ENCODE peak calls at places on chromosomes 3 and 15, in nine cellular contexts. One of them, this sample, is unnamed.

GRCh38 chr3:130276203-130276803 is 69.2 kb upstream of the COL6A5 start:
- DNase-seq in neural progenitor cell: peak; percentile 65
- DNase-seq in OCI-LY7: peak; percentile 58
- DNase-seq in GM23248: peak; percentile 70
- DNase-seq in GM23338: peak; percentile 82
- DNase-seq in MM.1S: peak; percentile 55
- DNase-seq in SK-N-SH: peak; percentile 65
- DNase-seq in HCT116: peak; percentile 23
- DNase-seq in hepatocyte: peak; percentile 84
- DNase-seq in this sample: peak; percentile 65

GRCh38 chr15:66961407-66961884 is 104.0 kb upstream of the SMAD3 start:
- DNase-seq in neural progenitor cell: no peak
- DNase-seq in OCI-LY7: no peak
- DNase-seq in GM23248: peak; percentile 44
- DNase-seq in GM23338: no peak
- DNase-seq in MM.1S: no peak
- DNase-seq in SK-N-SH: no peak
- DNase-seq in HCT116: no peak
- DNase-seq in hepatocyte: no peak
- DNase-seq in this sample: no peak

GRCh38 chr3:141656771-141657170 is 81.3 kb upstream of the RNF7 start:
- DNase-seq in neural progenitor cell: no peak
- DNase-seq in OCI-LY7: no peak
- DNase-seq in GM23248: peak; percentile 93
- DNase-seq in GM23338: no peak
- DNase-seq in MM.1S: no peak
- DNase-seq in SK-N-SH: no peak
- DNase-seq in HCT116: no peak
- DNase-seq in hepatocyte: no peak
- DNase-seq in this sample: no peak

GRCh38 chr3:22952860-22953259 is 250.3 kb upstream of the UBE2E2 start:
- DNase-seq in neural progenitor cell: no peak
- DNase-seq in OCI-LY7: no peak
- DNase-seq in GM23248: no peak
- DNase-seq in GM23338: no peak
- DNase-seq in MM.1S: no peak
- DNase-seq in SK-N-SH: no peak
- DNase-seq in HCT116: no peak
- DNase-seq in hepatocyte: no peak
- DNase-seq in this sample: no peak

GRCh38 chr15:79221696-79222095 is 60.8 kb upstream of the ANKRD34C start:
- DNase-seq in neural progenitor cell: no peak
- DNase-seq in OCI-LY7: no peak
- DNase-seq in GM23248: no peak
- DNase-seq in GM23338: no peak
- DNase-seq in MM.1S: no peak
- DNase-seq in SK-N-SH: no peak
- DNase-seq in HCT116: no peak
- DNase-seq in hepatocyte: peak; percentile 11
- DNase-seq in this sample: no peak

GRCh38 chr3:9862391-9863235 is 17.4 kb downstream of the CIDEC start:
- DNase-seq in neural progenitor cell: peak; percentile 86
- DNase-seq in OCI-LY7: no peak
- DNase-seq in GM23248: peak; percentile 51
- DNase-seq in GM23338: peak; percentile 84
- DNase-seq in MM.1S: no peak
- DNase-seq in SK-N-SH: peak; percentile 53
- DNase-seq in HCT116: no peak
- DNase-seq in hepatocyte: peak; percentile 84
- DNase-seq in this sample: peak; percentile 48

GRCh38 chr3:111735271-111735758 is 123.8 kb upstream of the PHLDB2 start:
- DNase-seq in neural progenitor cell: no peak
- DNase-seq in OCI-LY7: no peak
- DNase-seq in GM23248: peak; percentile 79
- DNase-seq in GM23338: no peak
- DNase-seq in MM.1S: no peak
- DNase-seq in SK-N-SH: no peak
- DNase-seq in HCT116: peak; percentile 95
- DNase-seq in hepatocyte: peak; percentile 71
- DNase-seq in this sample: peak; percentile 98

GRCh38 chr3:40211579-40211978 is 97.9 kb upstream of the EIF1B start:
- DNase-seq in neural progenitor cell: no peak
- DNase-seq in OCI-LY7: no peak
- DNase-seq in GM23248: peak; percentile 51
- DNase-seq in GM23338: no peak
- DNase-seq in MM.1S: no peak
- DNase-seq in SK-N-SH: no peak
- DNase-seq in HCT116: no peak
- DNase-seq in hepatocyte: no peak
- DNase-seq in this sample: peak; percentile 56

GRCh38 chr15:39553947-39554731 is 26.7 kb upstream of the THBS1 start:
- DNase-seq in neural progenitor cell: no peak
- DNase-seq in OCI-LY7: no peak
- DNase-seq in GM23248: no peak
- DNase-seq in GM23338: no peak
- DNase-seq in MM.1S: peak; percentile 37
- DNase-seq in SK-N-SH: no peak
- DNase-seq in HCT116: no peak
- DNase-seq in hepatocyte: no peak
- DNase-seq in this sample: no peak

GRCh38 chr3:187788984-187789857 is 44.0 kb upstream of the BCL6 start:
- DNase-seq in neural progenitor cell: no peak
- DNase-seq in OCI-LY7: peak; percentile 19
- DNase-seq in GM23248: no peak
- DNase-seq in GM23338: no peak
- DNase-seq in MM.1S: no peak
- DNase-seq in SK-N-SH: no peak
- DNase-seq in HCT116: no peak
- DNase-seq in hepatocyte: no peak
- DNase-seq in this sample: no peak

GRCh38 chr15:71780349-71780976 is 29.9 kb upstream of the NR2E3 start:
- DNase-seq in neural progenitor cell: peak; percentile 80
- DNase-seq in OCI-LY7: peak; percentile 73
- DNase-seq in GM23248: peak; percentile 76
- DNase-seq in GM23338: peak; percentile 97
- DNase-seq in MM.1S: peak; percentile 60
- DNase-seq in SK-N-SH: peak; percentile 77
- DNase-seq in HCT116: no peak
- DNase-seq in hepatocyte: peak; percentile 71
- DNase-seq in this sample: peak; percentile 74

GRCh38 chr3:8663177-8664061 is 18.8 kb upstream of the SSUH2 start:
- DNase-seq in neural progenitor cell: peak; percentile 90
- DNase-seq in OCI-LY7: peak; percentile 62
- DNase-seq in GM23248: peak; percentile 78
- DNase-seq in GM23338: peak; percentile 98
- DNase-seq in MM.1S: peak; percentile 54
- DNase-seq in SK-N-SH: peak; percentile 65
- DNase-seq in HCT116: peak; percentile 71
- DNase-seq in hepatocyte: peak; percentile 93
- DNase-seq in this sample: peak; percentile 92

GRCh38 chr15:25689592-25689991 is 173.5 kb downstream of the ATP10A start:
- DNase-seq in neural progenitor cell: peak; percentile 55
- DNase-seq in OCI-LY7: no peak
- DNase-seq in GM23248: no peak
- DNase-seq in GM23338: peak; percentile 64
- DNase-seq in MM.1S: no peak
- DNase-seq in SK-N-SH: no peak
- DNase-seq in HCT116: no peak
- DNase-seq in hepatocyte: no peak
- DNase-seq in this sample: no peak

GRCh38 chr3:188153949-188154757 is at the start of gene LPP:
- DNase-seq in neural progenitor cell: peak; percentile 89
- DNase-seq in OCI-LY7: peak; percentile 79
- DNase-seq in GM23248: peak; percentile 90
- DNase-seq in GM23338: peak; percentile 91
- DNase-seq in MM.1S: peak; percentile 51
- DNase-seq in SK-N-SH: peak; percentile 72
- DNase-seq in HCT116: no peak
- DNase-seq in hepatocyte: peak; percentile 88
- DNase-seq in this sample: peak; percentile 58

GRCh38 chr15:98904466-98905048 is 103.0 kb downstream of the PGPEP1L start:
- DNase-seq in neural progenitor cell: peak; percentile 66
- DNase-seq in OCI-LY7: peak; percentile 39
- DNase-seq in GM23248: peak; percentile 66
- DNase-seq in GM23338: peak; percentile 70
- DNase-seq in MM.1S: peak; percentile 34
- DNase-seq in SK-N-SH: peak; percentile 84
- DNase-seq in HCT116: peak; percentile 18
- DNase-seq in hepatocyte: peak; percentile 53
- DNase-seq in this sample: peak; percentile 60

GRCh38 chr3:19748782-19749447 is 185.1 kb downstream of the EFHB start:
- DNase-seq in neural progenitor cell: no peak
- DNase-seq in OCI-LY7: no peak
- DNase-seq in GM23248: no peak
- DNase-seq in GM23338: no peak
- DNase-seq in MM.1S: no peak
- DNase-seq in SK-N-SH: no peak
- DNase-seq in HCT116: no peak
- DNase-seq in hepatocyte: no peak
- DNase-seq in this sample: no peak

GRCh38 chr3:111864821-111865656 is 6.0 kb downstream of the PHLDB2 start:
- DNase-seq in neural progenitor cell: no peak
- DNase-seq in OCI-LY7: no peak
- DNase-seq in GM23248: peak; percentile 79
- DNase-seq in GM23338: no peak
- DNase-seq in MM.1S: no peak
- DNase-seq in SK-N-SH: no peak
- DNase-seq in HCT116: no peak
- DNase-seq in hepatocyte: peak; percentile 40
- DNase-seq in this sample: no peak

GRCh38 chr3:112327371-112327951 is 5.5 kb upstream of the CD200 start:
- DNase-seq in neural progenitor cell: peak; percentile 37
- DNase-seq in OCI-LY7: peak; percentile 83
- DNase-seq in GM23248: peak; percentile 75
- DNase-seq in GM23338: peak; percentile 77
- DNase-seq in MM.1S: peak; percentile 87
- DNase-seq in SK-N-SH: peak; percentile 66
- DNase-seq in HCT116: peak; percentile 55
- DNase-seq in hepatocyte: peak; percentile 75
- DNase-seq in this sample: peak; percentile 69

GRCh38 chr15:31162721-31163510 is 61.4 kb upstream of the TRPM1 start:
- DNase-seq in neural progenitor cell: no peak
- DNase-seq in OCI-LY7: no peak
- DNase-seq in GM23248: no peak
- DNase-seq in GM23338: no peak
- DNase-seq in MM.1S: no peak
- DNase-seq in SK-N-SH: no peak
- DNase-seq in HCT116: no peak
- DNase-seq in hepatocyte: no peak
- DNase-seq in this sample: no peak

GRCh38 chr3:127970966-127971592 is 56.0 kb downstream of the KBTBD12 start:
- DNase-seq in neural progenitor cell: peak; percentile 70
- DNase-seq in OCI-LY7: peak; percentile 54
- DNase-seq in GM23248: peak; percentile 74
- DNase-seq in GM23338: peak; percentile 79
- DNase-seq in MM.1S: peak; percentile 52
- DNase-seq in SK-N-SH: peak; percentile 51
- DNase-seq in HCT116: peak; percentile 54
- DNase-seq in hepatocyte: peak; percentile 68
- DNase-seq in this sample: peak; percentile 66

GRCh38 chr3:172836390-172836997 is 86.0 kb downstream of the ECT2 start:
- DNase-seq in neural progenitor cell: peak; percentile 70
- DNase-seq in OCI-LY7: peak; percentile 50
- DNase-seq in GM23248: peak; percentile 53
- DNase-seq in GM23338: peak; percentile 84
- DNase-seq in MM.1S: peak; percentile 29
- DNase-seq in SK-N-SH: peak; percentile 27
- DNase-seq in HCT116: peak; percentile 32
- DNase-seq in hepatocyte: peak; percentile 57
- DNase-seq in this sample: peak; percentile 63

GRCh38 chr3:56590814-56591213 is 33.8 kb downstream of the CCDC66 start:
- DNase-seq in neural progenitor cell: no peak
- DNase-seq in OCI-LY7: no peak
- DNase-seq in GM23248: peak; percentile 3
- DNase-seq in GM23338: peak; percentile 54
- DNase-seq in MM.1S: no peak
- DNase-seq in SK-N-SH: no peak
- DNase-seq in HCT116: no peak
- DNase-seq in hepatocyte: no peak
- DNase-seq in this sample: peak; percentile 67

GRCh38 chr3:108488631-108489030 is 21.8 kb downstream of the MYH15 start:
- DNase-seq in neural progenitor cell: no peak
- DNase-seq in OCI-LY7: no peak
- DNase-seq in GM23248: peak; percentile 75
- DNase-seq in GM23338: no peak
- DNase-seq in MM.1S: no peak
- DNase-seq in SK-N-SH: no peak
- DNase-seq in HCT116: no peak
- DNase-seq in hepatocyte: no peak
- DNase-seq in this sample: peak; percentile 65

GRCh38 chr15:85316244-85316934 is 64.0 kb upstream of the AKAP13 start:
- DNase-seq in neural progenitor cell: peak; percentile 68
- DNase-seq in OCI-LY7: no peak
- DNase-seq in GM23248: peak; percentile 81
- DNase-seq in GM23338: no peak
- DNase-seq in MM.1S: no peak
- DNase-seq in SK-N-SH: no peak
- DNase-seq in HCT116: peak; percentile 18
- DNase-seq in hepatocyte: peak; percentile 59
- DNase-seq in this sample: peak; percentile 39
- TF ChIP-seq EZH2phosphoT487 in neural progenitor cell: no peak
- TF ChIP-seq EZH2phosphoT487 in OCI-LY7: no peak
- TF ChIP-seq EZH2phosphoT487 in GM23248: no peak
- TF ChIP-seq EZH2phosphoT487 in GM23338: no peak
- TF ChIP-seq EZH2phosphoT487 in MM.1S: no peak
- TF ChIP-seq EZH2phosphoT487 in SK-N-SH: no peak
- TF ChIP-seq EZH2phosphoT487 in HCT116: no peak
- TF ChIP-seq EZH2phosphoT487 in hepatocyte: no peak
- TF ChIP-seq EZH2phosphoT487 in this sample: no peak

GRCh38 chr3:38823722-38824121 is 7.7 kb upstream of the SCN10A start:
- DNase-seq in neural progenitor cell: peak; percentile 47
- DNase-seq in OCI-LY7: no peak
- DNase-seq in GM23248: no peak
- DNase-seq in GM23338: peak; percentile 2
- DNase-seq in MM.1S: no peak
- DNase-seq in SK-N-SH: peak; percentile 45
- DNase-seq in HCT116: no peak
- DNase-seq in hepatocyte: no peak
- DNase-seq in this sample: no peak
- TF ChIP-seq EZH2phosphoT487 in neural progenitor cell: no peak
- TF ChIP-seq EZH2phosphoT487 in OCI-LY7: no peak
- TF ChIP-seq EZH2phosphoT487 in GM23248: no peak
- TF ChIP-seq EZH2phosphoT487 in GM23338: no peak
- TF ChIP-seq EZH2phosphoT487 in MM.1S: no peak
- TF ChIP-seq EZH2phosphoT487 in SK-N-SH: no peak
- TF ChIP-seq EZH2phosphoT487 in HCT116: no peak
- TF ChIP-seq EZH2phosphoT487 in hepatocyte: no peak
- TF ChIP-seq EZH2phosphoT487 in this sample: no peak

GRCh38 chr3:25033407-25034029 is 394.5 kb upstream of the RARB start:
- DNase-seq in neural progenitor cell: peak; percentile 79
- DNase-seq in OCI-LY7: peak; percentile 56
- DNase-seq in GM23248: peak; percentile 40
- DNase-seq in GM23338: peak; percentile 93
- DNase-seq in MM.1S: peak; percentile 52
- DNase-seq in SK-N-SH: peak; percentile 29
- DNase-seq in HCT116: peak; percentile 37
- DNase-seq in hepatocyte: peak; percentile 67
- DNase-seq in this sample: peak; percentile 60
- TF ChIP-seq EZH2phosphoT487 in neural progenitor cell: no peak
- TF ChIP-seq EZH2phosphoT487 in OCI-LY7: no peak
- TF ChIP-seq EZH2phosphoT487 in GM23248: no peak
- TF ChIP-seq EZH2phosphoT487 in GM23338: no peak
- TF ChIP-seq EZH2phosphoT487 in MM.1S: no peak
- TF ChIP-seq EZH2phosphoT487 in SK-N-SH: no peak
- TF ChIP-seq EZH2phosphoT487 in HCT116: no peak
- TF ChIP-seq EZH2phosphoT487 in hepatocyte: no peak
- TF ChIP-seq EZH2phosphoT487 in this sample: no peak

GRCh38 chr3:50671331-50671730 is 3.4 kb upstream of the DOCK3 start:
- DNase-seq in neural progenitor cell: no peak
- DNase-seq in OCI-LY7: no peak
- DNase-seq in GM23248: peak; percentile 98
- DNase-seq in GM23338: no peak
- DNase-seq in MM.1S: no peak
- DNase-seq in SK-N-SH: no peak
- DNase-seq in HCT116: peak; percentile 56
- DNase-seq in hepatocyte: peak; percentile 46
- DNase-seq in this sample: peak; percentile 89
- TF ChIP-seq EZH2phosphoT487 in neural progenitor cell: no peak
- TF ChIP-seq EZH2phosphoT487 in OCI-LY7: no peak
- TF ChIP-seq EZH2phosphoT487 in GM23248: peak; percentile 34
- TF ChIP-seq EZH2phosphoT487 in GM23338: no peak
- TF ChIP-seq EZH2phosphoT487 in MM.1S: no peak
- TF ChIP-seq EZH2phosphoT487 in SK-N-SH: no peak
- TF ChIP-seq EZH2phosphoT487 in HCT116: no peak
- TF ChIP-seq EZH2phosphoT487 in hepatocyte: no peak
- TF ChIP-seq EZH2phosphoT487 in this sample: no peak

This sample was measured in PC-3.